ENCODE peak calls at places on chromosomes 12 and 14, in seven cellular contexts. One of them, this sample, is unnamed.

GRCh38 chr12:31324116-31324844 is 1.7 kb downstream of the SINHCAF start:
- DNase-seq in neural progenitor cell: peak; percentile 77
- DNase-seq in Caco-2: peak; percentile 91
- DNase-seq in cardiac muscle cell: peak; percentile 84
- DNase-seq in left ventricle myocardium inferior: peak; percentile 51
- DNase-seq in HFFc6: peak; percentile 56
- DNase-seq in thoracic aorta: peak; percentile 8
- DNase-seq in this sample: peak; percentile 58

GRCh38 chr12:76236640-76237039 is 111.6 kb downstream of the BBS10 start:
- DNase-seq in thoracic aorta: no peak
- DNase-seq in HFFc6: peak; percentile 45
- DNase-seq in left ventricle myocardium inferior: no peak
- DNase-seq in cardiac muscle cell: no peak
- DNase-seq in neural progenitor cell: no peak
- DNase-seq in Caco-2: peak; percentile 9
- DNase-seq in this sample: no peak

GRCh38 chr14:101174522-101174838 is 271.0 kb upstream of the RTL1 start:
- DNase-seq in left ventricle myocardium inferior: no peak
- DNase-seq in neural progenitor cell: no peak
- DNase-seq in Caco-2: no peak
- DNase-seq in thoracic aorta: no peak
- DNase-seq in HFFc6: no peak
- DNase-seq in cardiac muscle cell: peak; percentile 17
- DNase-seq in this sample: no peak

GRCh38 chr12:130775953-130776856 is 60.1 kb upstream of the RIMBP2 start:
- DNase-seq in HFFc6: peak; percentile 80
- DNase-seq in neural progenitor cell: peak; percentile 87
- DNase-seq in thoracic aorta: no peak
- DNase-seq in cardiac muscle cell: peak; percentile 84
- DNase-seq in Caco-2: peak; percentile 65
- DNase-seq in left ventricle myocardium inferior: no peak
- DNase-seq in this sample: peak; percentile 69

GRCh38 chr12:107884769-107885694 is 110.5 kb downstream of the ASCL4 start:
- DNase-seq in cardiac muscle cell: peak; percentile 83
- DNase-seq in thoracic aorta: no peak
- DNase-seq in HFFc6: peak; percentile 30
- DNase-seq in left ventricle myocardium inferior: no peak
- DNase-seq in neural progenitor cell: peak; percentile 85
- DNase-seq in Caco-2: peak; percentile 71
- DNase-seq in this sample: peak; percentile 59

GRCh38 chr14:70357557-70357956 is 1.9 kb downstream of the COX16 start:
- DNase-seq in neural progenitor cell: no peak
- DNase-seq in Caco-2: no peak
- DNase-seq in HFFc6: no peak
- DNase-seq in thoracic aorta: no peak
- DNase-seq in left ventricle myocardium inferior: no peak
- DNase-seq in cardiac muscle cell: no peak
- DNase-seq in this sample: no peak

GRCh38 chr14:34781242-34781641 is 66.8 kb upstream of the CFL2 start:
- DNase-seq in neural progenitor cell: no peak
- DNase-seq in cardiac muscle cell: no peak
- DNase-seq in HFFc6: peak; percentile 93
- DNase-seq in left ventricle myocardium inferior: no peak
- DNase-seq in thoracic aorta: no peak
- DNase-seq in Caco-2: no peak
- DNase-seq in this sample: no peak

GRCh38 chr12:130838284-130838950 is 633 bp downstream of the STX2 start:
- DNase-seq in cardiac muscle cell: peak; percentile 56
- DNase-seq in neural progenitor cell: peak; percentile 63
- DNase-seq in HFFc6: peak; percentile 7
- DNase-seq in thoracic aorta: no peak
- DNase-seq in left ventricle myocardium inferior: no peak
- DNase-seq in Caco-2: peak; percentile 26
- DNase-seq in this sample: peak; percentile 31

GRCh38 chr12:57171668-57172067 is 24.2 kb upstream of the LRP1-AS start:
- DNase-seq in HFFc6: peak; percentile 79
- DNase-seq in neural progenitor cell: no peak
- DNase-seq in Caco-2: no peak
- DNase-seq in cardiac muscle cell: no peak
- DNase-seq in left ventricle myocardium inferior: no peak
- DNase-seq in thoracic aorta: no peak
- DNase-seq in this sample: no peak

GRCh38 chr14:98946995-98947394 is 325.0 kb downstream of the BCL11B start:
- DNase-seq in neural progenitor cell: peak; percentile 32
- DNase-seq in cardiac muscle cell: peak; percentile 10
- DNase-seq in Caco-2: no peak
- DNase-seq in left ventricle myocardium inferior: peak; percentile 24
- DNase-seq in HFFc6: no peak
- DNase-seq in thoracic aorta: no peak
- DNase-seq in this sample: no peak

DNA sequence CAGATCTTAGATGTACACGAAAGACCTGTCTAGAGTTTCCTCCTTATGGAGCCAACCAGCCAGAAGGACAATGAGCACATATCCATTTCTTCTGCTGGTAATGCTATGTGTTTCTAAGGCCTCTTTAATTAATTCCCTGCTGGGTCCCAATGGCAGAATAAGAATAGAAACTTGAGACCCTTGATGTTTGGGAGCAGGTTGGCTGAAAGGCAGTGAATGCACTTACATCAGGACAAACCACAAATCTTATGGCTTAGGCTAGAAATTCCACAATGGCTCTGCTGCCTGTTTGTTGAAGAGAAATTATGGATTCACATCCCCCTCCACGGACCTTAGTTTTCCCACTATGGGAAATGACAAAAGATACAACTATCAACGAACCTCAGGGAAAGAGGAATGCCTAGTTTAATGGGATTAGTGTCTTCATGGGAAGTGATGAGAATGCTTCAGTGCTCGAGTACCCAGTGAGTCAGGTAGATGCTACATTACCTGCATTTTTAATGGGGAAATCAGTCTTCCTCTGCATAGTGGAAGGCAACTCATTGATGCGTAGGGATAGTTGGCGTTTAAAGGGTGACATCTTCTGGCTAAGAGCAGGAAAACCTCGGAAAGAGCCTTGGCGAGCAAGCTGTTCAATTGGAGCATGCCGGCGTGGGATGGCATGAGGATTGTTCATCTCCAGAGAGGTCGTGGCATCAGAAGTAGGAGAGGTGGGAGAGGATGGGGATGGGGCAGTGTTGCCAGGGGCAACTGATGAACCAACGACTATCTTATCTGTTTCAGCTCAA is 46.5 kb downstream of the PAPLN start:
- DNase-seq in Caco-2: no peak
- DNase-seq in cardiac muscle cell: peak; percentile 33
- DNase-seq in left ventricle myocardium inferior: no peak
- DNase-seq in thoracic aorta: no peak
- DNase-seq in neural progenitor cell: peak; percentile 76
- DNase-seq in HFFc6: peak; percentile 10
- DNase-seq in this sample: no peak
- TF ChIP-seq CTCF in Caco-2: no peak
- TF ChIP-seq CTCF in cardiac muscle cell: peak; percentile 44
- TF ChIP-seq CTCF in left ventricle myocardium inferior: no peak
- TF ChIP-seq CTCF in thoracic aorta: no peak
- TF ChIP-seq CTCF in neural progenitor cell: peak; percentile 60
- TF ChIP-seq CTCF in HFFc6: peak; percentile 27
- TF ChIP-seq CTCF in this sample: peak; percentile 33

DNA sequence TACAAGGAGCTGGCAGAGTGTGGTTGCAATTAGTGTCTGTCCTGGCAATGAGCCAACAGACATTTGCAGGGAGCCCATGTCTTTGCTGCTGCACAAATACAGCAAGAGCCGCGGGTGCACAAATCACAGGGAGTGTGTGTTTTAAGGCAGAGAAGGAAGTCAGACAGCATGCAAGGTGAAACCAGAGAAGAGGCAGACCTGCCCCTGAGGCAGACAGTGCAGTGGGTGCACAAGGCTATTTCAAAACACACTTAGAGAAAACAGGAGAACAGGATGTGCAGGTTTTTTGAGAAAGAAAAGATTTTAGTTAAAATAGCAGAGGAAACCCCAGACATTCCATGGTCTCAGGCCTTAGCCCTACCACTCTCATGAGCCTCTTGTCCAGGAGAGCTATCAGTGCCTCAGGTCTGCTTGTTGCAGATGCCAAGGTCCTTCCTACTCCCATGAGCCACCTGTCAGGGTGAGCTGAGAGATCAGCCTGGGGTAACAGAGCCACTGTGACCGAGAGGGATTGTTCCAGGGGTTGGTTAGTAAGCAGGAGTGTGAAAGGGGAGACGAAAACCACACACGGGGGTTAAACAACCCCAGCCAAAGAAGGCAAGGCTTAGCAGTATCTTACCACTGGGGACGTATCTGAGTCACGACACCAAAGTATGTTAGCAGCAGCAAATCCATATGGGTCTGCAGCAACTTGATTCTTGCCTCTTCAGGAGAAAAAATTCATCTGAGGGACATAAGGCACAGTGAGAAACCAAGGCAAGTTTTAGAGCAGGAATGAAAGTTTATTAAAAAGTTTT is 78.1 kb downstream of the C14orf132 start:
- DNase-seq in Caco-2: no peak
- DNase-seq in HFFc6: no peak
- DNase-seq in cardiac muscle cell: no peak
- DNase-seq in thoracic aorta: no peak
- DNase-seq in left ventricle myocardium inferior: no peak
- DNase-seq in neural progenitor cell: no peak
- DNase-seq in this sample: no peak
- TF ChIP-seq CTCF in Caco-2: no peak
- TF ChIP-seq CTCF in HFFc6: no peak
- TF ChIP-seq CTCF in cardiac muscle cell: peak; percentile 27
- TF ChIP-seq CTCF in thoracic aorta: no peak
- TF ChIP-seq CTCF in left ventricle myocardium inferior: no peak
- TF ChIP-seq CTCF in neural progenitor cell: no peak
- TF ChIP-seq CTCF in this sample: no peak

DNA sequence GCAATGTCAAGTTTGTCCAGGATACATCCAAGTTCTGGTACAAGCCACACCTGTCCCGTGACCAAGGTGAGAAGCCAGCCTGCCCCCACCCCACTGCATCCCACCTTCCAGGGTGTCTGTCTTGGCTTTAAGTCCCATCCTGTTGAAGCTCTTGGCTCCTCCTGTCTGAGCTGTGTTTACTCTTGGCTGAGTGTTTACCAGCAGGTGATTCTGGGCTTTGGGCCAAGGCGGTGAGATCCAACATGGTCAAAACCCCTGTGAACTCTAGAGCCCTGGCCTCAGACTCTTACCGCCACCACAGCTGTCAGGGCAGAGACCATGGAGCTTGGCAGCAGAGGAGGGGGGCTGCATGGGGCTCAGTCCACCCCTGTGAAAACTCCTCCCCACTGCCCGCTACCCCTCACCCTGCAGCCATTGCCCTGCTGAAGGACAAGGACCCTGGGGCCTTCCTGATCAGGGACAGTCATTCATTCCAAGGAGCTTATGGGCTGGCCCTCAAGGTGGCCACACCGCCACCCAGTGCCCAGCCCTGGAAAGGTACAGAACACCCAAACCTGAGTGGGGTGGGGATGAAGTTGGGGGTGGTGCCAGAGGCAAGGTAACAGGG is 11.6 kb downstream of the TNS2 start:
- DNase-seq in left ventricle myocardium inferior: no peak
- DNase-seq in Caco-2: peak; percentile 45
- DNase-seq in neural progenitor cell: peak; percentile 48
- DNase-seq in HFFc6: no peak
- DNase-seq in cardiac muscle cell: no peak
- DNase-seq in thoracic aorta: no peak
- DNase-seq in this sample: no peak
- TF ChIP-seq CTCF in left ventricle myocardium inferior: no peak
- TF ChIP-seq CTCF in Caco-2: peak; percentile 18
- TF ChIP-seq CTCF in neural progenitor cell: peak; percentile 45
- TF ChIP-seq CTCF in HFFc6: peak; percentile 47
- TF ChIP-seq CTCF in cardiac muscle cell: peak; percentile 22
- TF ChIP-seq CTCF in thoracic aorta: no peak
- TF ChIP-seq CTCF in this sample: no peak

GRCh38 chr12:113315358-113315757 is 19.6 kb downstream of the SLC8B1 start:
- DNase-seq in thoracic aorta: no peak
- DNase-seq in neural progenitor cell: no peak
- DNase-seq in HFFc6: no peak
- DNase-seq in left ventricle myocardium inferior: no peak
- DNase-seq in Caco-2: no peak
- DNase-seq in cardiac muscle cell: no peak
- DNase-seq in this sample: no peak

GRCh38 chr12:113318046-113318656 is 16.8 kb downstream of the SLC8B1 start:
- DNase-seq in HFFc6: no peak
- DNase-seq in neural progenitor cell: no peak
- DNase-seq in thoracic aorta: no peak
- DNase-seq in cardiac muscle cell: no peak
- DNase-seq in left ventricle myocardium inferior: no peak
- DNase-seq in Caco-2: no peak
- DNase-seq in this sample: no peak

GRCh38 chr12:113317122-113317521 is 17.8 kb downstream of the SLC8B1 start:
- DNase-seq in thoracic aorta: no peak
- DNase-seq in neural progenitor cell: no peak
- DNase-seq in HFFc6: no peak
- DNase-seq in Caco-2: no peak
- DNase-seq in left ventricle myocardium inferior: no peak
- DNase-seq in cardiac muscle cell: no peak
- DNase-seq in this sample: no peak

GRCh38 chr12:113314121-113314529 is 20.8 kb downstream of the SLC8B1 start:
- DNase-seq in neural progenitor cell: no peak
- DNase-seq in left ventricle myocardium inferior: no peak
- DNase-seq in Caco-2: no peak
- DNase-seq in cardiac muscle cell: no peak
- DNase-seq in HFFc6: no peak
- DNase-seq in thoracic aorta: no peak
- DNase-seq in this sample: no peak

GRCh38 chr12:113316155-113316554 is 18.8 kb downstream of the SLC8B1 start:
- DNase-seq in HFFc6: no peak
- DNase-seq in neural progenitor cell: no peak
- DNase-seq in thoracic aorta: no peak
- DNase-seq in Caco-2: no peak
- DNase-seq in cardiac muscle cell: no peak
- DNase-seq in left ventricle myocardium inferior: no peak
- DNase-seq in this sample: no peak
- TF ChIP-seq CTCF in HFFc6: peak; percentile 53
- TF ChIP-seq CTCF in neural progenitor cell: peak; percentile 20
- TF ChIP-seq CTCF in thoracic aorta: no peak
- TF ChIP-seq CTCF in Caco-2: no peak
- TF ChIP-seq CTCF in cardiac muscle cell: peak; percentile 14
- TF ChIP-seq CTCF in left ventricle myocardium inferior: no peak
- TF ChIP-seq CTCF in this sample: no peak

DNA sequence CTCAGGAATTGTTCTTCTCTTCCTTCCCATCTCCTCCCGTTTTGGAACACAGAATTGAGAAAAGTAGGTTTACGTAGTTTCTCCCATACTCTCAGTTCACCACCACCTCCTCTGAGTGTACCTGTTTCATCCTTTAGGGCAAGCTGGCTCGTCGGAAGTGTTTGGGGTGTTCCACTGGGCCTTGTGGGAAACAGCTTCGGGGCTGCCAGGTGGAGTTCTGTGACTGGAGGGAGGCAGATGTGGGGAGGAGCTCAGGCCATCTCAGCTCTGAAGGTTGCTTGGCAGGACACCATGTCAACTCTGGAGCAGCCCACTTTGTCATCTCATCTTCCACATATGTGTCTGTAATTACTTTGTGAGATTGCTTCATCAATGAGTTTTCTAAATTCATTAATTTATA is 53.5 kb upstream of the RD3L start:
- DNase-seq in left ventricle myocardium inferior: no peak
- DNase-seq in thoracic aorta: no peak
- DNase-seq in Caco-2: no peak
- DNase-seq in HFFc6: no peak
- DNase-seq in cardiac muscle cell: no peak
- DNase-seq in neural progenitor cell: no peak
- DNase-seq in this sample: no peak
- TF ChIP-seq CTCF in left ventricle myocardium inferior: no peak
- TF ChIP-seq CTCF in thoracic aorta: no peak
- TF ChIP-seq CTCF in Caco-2: no peak
- TF ChIP-seq CTCF in HFFc6: no peak
- TF ChIP-seq CTCF in cardiac muscle cell: no peak
- TF ChIP-seq CTCF in neural progenitor cell: no peak
- TF ChIP-seq CTCF in this sample: no peak

GRCh38 chr12:6950401-6950801 is 755 bp upstream of the PTPN6 start:
- DNase-seq in Caco-2: peak; percentile 60
- DNase-seq in left ventricle myocardium inferior: no peak
- DNase-seq in HFFc6: no peak
- DNase-seq in neural progenitor cell: no peak
- DNase-seq in cardiac muscle cell: no peak
- DNase-seq in thoracic aorta: no peak
- DNase-seq in this sample: no peak
- TF ChIP-seq CTCF in Caco-2: peak; percentile 61
- TF ChIP-seq CTCF in left ventricle myocardium inferior: no peak
- TF ChIP-seq CTCF in HFFc6: peak; percentile 62
- TF ChIP-seq CTCF in neural progenitor cell: no peak
- TF ChIP-seq CTCF in cardiac muscle cell: peak; percentile 23
- TF ChIP-seq CTCF in thoracic aorta: no peak
- TF ChIP-seq CTCF in this sample: peak; percentile 56